ENCODE peak calls at places on chromosomes 6 and 20, in six cellular contexts. One of them, this sample, is unnamed.

GRCh38 chr20:24632581-24632980 is 163.2 kb downstream of the SYNDIG1 start:
- DNase-seq in uterus: no peak
- DNase-seq in vagina: no peak
- DNase-seq in endodermal cell: no peak
- DNase-seq in AG04450: no peak
- DNase-seq in astrocyte: no peak
- DNase-seq in this sample: no peak

GRCh38 chr6:146866731-146867414 is 268.1 kb downstream of the ADGB start:
- DNase-seq in uterus: no peak
- DNase-seq in vagina: no peak
- DNase-seq in endodermal cell: no peak
- DNase-seq in AG04450: no peak
- DNase-seq in astrocyte: no peak
- DNase-seq in this sample: no peak

GRCh38 chr6:27775796-27776184 is 136.4 kb downstream of the OR2B2 start:
- DNase-seq in uterus: no peak
- DNase-seq in vagina: peak
- DNase-seq in endodermal cell: peak
- DNase-seq in AG04450: no peak
- DNase-seq in astrocyte: no peak
- DNase-seq in this sample: no peak

GRCh38 chr6:32176476-32177181 is 745 bp upstream of the AGPAT1 start:
- DNase-seq in uterus: no peak
- DNase-seq in vagina: no peak
- DNase-seq in endodermal cell: no peak
- DNase-seq in AG04450: no peak
- DNase-seq in astrocyte: peak
- DNase-seq in this sample: no peak

GRCh38 chr20:21609221-21609620 is 95.4 kb upstream of the NKX2-2 start:
- DNase-seq in uterus: no peak
- DNase-seq in vagina: no peak
- DNase-seq in endodermal cell: no peak
- DNase-seq in AG04450: no peak
- DNase-seq in astrocyte: no peak
- DNase-seq in this sample: no peak

GRCh38 chr6:159212026-159212425 is 42.8 kb downstream of the FNDC1 start:
- DNase-seq in uterus: no peak
- DNase-seq in vagina: no peak
- DNase-seq in endodermal cell: no peak
- DNase-seq in AG04450: no peak
- DNase-seq in astrocyte: peak
- DNase-seq in this sample: no peak

GRCh38 chr20:36936341-36936740 is 15.2 kb downstream of the SAMHD1 start:
- DNase-seq in uterus: no peak
- DNase-seq in vagina: no peak
- DNase-seq in endodermal cell: no peak
- DNase-seq in AG04450: no peak
- DNase-seq in astrocyte: no peak
- DNase-seq in this sample: no peak

GRCh38 chr20:19973920-19974620 is 43.1 kb upstream of the NAA20 start:
- DNase-seq in uterus: peak
- DNase-seq in vagina: peak
- DNase-seq in endodermal cell: no peak
- DNase-seq in AG04450: no peak
- DNase-seq in astrocyte: peak
- DNase-seq in this sample: no peak

GRCh38 chr20:519999-520398 is 23.6 kb downstream of the CSNK2A1 start:
- DNase-seq in uterus: no peak
- DNase-seq in vagina: no peak
- DNase-seq in endodermal cell: no peak
- DNase-seq in AG04450: no peak
- DNase-seq in astrocyte: no peak
- DNase-seq in this sample: no peak

GRCh38 chr6:1378224-1379025 is 11.0 kb upstream of the FOXF2 start:
- DNase-seq in uterus: no peak
- DNase-seq in vagina: peak
- DNase-seq in endodermal cell: peak
- DNase-seq in AG04450: no peak
- DNase-seq in astrocyte: no peak
- DNase-seq in this sample: peak

GRCh38 chr6:51618563-51618962 is 468.9 kb downstream of the PKHD1 start:
- DNase-seq in uterus: no peak
- DNase-seq in vagina: no peak
- DNase-seq in endodermal cell: no peak
- DNase-seq in AG04450: no peak
- DNase-seq in astrocyte: no peak
- DNase-seq in this sample: no peak
- TF ChIP-seq CTCF in uterus: no peak
- TF ChIP-seq CTCF in vagina: peak
- TF ChIP-seq CTCF in endodermal cell: peak
- TF ChIP-seq CTCF in AG04450: peak
- TF ChIP-seq CTCF in astrocyte: peak
- TF ChIP-seq CTCF in this sample: no peak

DNA sequence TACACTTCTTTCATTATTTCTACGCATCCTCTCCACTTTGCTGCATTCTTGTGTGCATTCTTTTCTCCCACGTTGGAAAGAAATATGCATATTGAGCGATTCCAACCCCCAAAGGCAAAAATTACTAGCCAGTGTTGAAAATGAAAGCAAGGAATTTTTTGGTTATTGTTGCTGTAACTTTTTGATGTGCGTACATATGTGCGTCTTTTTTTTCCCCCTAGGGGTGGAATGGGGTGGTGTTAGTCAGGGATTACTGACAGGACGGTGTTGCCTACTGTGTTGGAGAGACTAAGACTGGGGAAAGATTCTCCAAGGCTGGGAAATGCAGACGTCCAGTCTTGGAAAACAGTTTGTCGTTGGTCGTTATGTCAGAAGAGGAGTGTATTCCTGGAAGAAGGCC is 44.2 kb upstream of the ESR1 start:
- DNase-seq in uterus: peak
- DNase-seq in vagina: no peak
- DNase-seq in endodermal cell: no peak
- DNase-seq in AG04450: no peak
- DNase-seq in astrocyte: peak
- DNase-seq in this sample: no peak
- TF ChIP-seq CTCF in uterus: peak
- TF ChIP-seq CTCF in vagina: peak
- TF ChIP-seq CTCF in endodermal cell: peak
- TF ChIP-seq CTCF in AG04450: peak
- TF ChIP-seq CTCF in astrocyte: peak
- TF ChIP-seq CTCF in this sample: no peak

DNA sequence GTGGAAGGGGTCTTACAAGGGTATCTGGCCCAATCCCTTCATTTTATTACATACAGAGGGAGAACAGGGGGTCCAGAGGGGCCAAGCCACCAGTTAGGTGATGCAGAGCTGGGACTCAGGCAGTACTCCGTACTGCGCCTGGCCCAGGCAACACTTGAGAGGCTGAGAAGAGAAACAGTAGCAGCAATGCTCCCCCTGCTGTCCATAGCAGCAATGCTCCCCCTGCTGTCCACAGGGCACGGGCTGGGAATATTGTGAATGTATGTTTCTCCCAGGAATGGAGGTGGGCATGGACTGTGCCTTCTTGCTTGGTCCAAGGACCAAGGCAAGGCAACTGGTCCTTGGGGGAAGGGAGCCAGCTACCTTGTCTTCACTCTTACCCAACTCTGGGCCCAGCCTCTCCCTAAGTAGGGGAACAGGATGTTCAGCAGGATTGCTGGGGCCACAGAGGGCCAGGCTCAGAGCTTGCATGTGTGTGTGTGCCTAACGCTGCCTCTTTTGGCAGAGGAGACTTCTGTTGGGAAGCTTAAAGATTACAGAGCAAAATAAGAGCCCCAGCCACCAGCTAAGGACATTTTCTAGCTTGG is 14.8 kb upstream of the FAM83C start:
- DNase-seq in uterus: no peak
- DNase-seq in vagina: no peak
- DNase-seq in endodermal cell: peak
- DNase-seq in AG04450: no peak
- DNase-seq in astrocyte: peak
- DNase-seq in this sample: no peak
- TF ChIP-seq CTCF in uterus: peak
- TF ChIP-seq CTCF in vagina: peak
- TF ChIP-seq CTCF in endodermal cell: peak
- TF ChIP-seq CTCF in AG04450: peak
- TF ChIP-seq CTCF in astrocyte: peak
- TF ChIP-seq CTCF in this sample: peak

GRCh38 chr6:140909620-140910019 is 1223.1 kb upstream of the GJE1 start:
- DNase-seq in uterus: no peak
- DNase-seq in vagina: no peak
- DNase-seq in endodermal cell: no peak
- DNase-seq in AG04450: no peak
- DNase-seq in astrocyte: peak
- DNase-seq in this sample: no peak

GRCh38 chr6:140912686-140913085 is 1220.0 kb upstream of the GJE1 start:
- DNase-seq in uterus: no peak
- DNase-seq in vagina: no peak
- DNase-seq in endodermal cell: no peak
- DNase-seq in AG04450: no peak
- DNase-seq in astrocyte: no peak
- DNase-seq in this sample: no peak

GRCh38 chr6:140915001-140915950 is 1217.4 kb upstream of the GJE1 start:
- DNase-seq in uterus: no peak
- DNase-seq in vagina: no peak
- DNase-seq in endodermal cell: no peak
- DNase-seq in AG04450: no peak
- DNase-seq in astrocyte: no peak
- DNase-seq in this sample: no peak
- TF ChIP-seq CTCF in uterus: no peak
- TF ChIP-seq CTCF in vagina: no peak
- TF ChIP-seq CTCF in endodermal cell: peak
- TF ChIP-seq CTCF in AG04450: peak
- TF ChIP-seq CTCF in astrocyte: no peak
- TF ChIP-seq CTCF in this sample: no peak